ENCODE peak calls at places on chromosomes 13 and 19, in eight cellular contexts. G is Peyer's patch, O is GM23338, Y is cardiac muscle cell, C is fibroblast of lung, L is aorta, P is PC-9, Z is H9. F is an unnamed sample.

GRCh38 chr19:17170538-17171297 is 44.4 kb upstream of the USE1 start:
- DNase-seq in Z (no peak), P (no peak), Y (no peak), O (no peak), C (no peak), L (no peak), G (no peak), F (no peak)

GRCh38 chr13:44355643-44356042 is 18.0 kb upstream of the SERP2 start:
- DNase-seq in C (no peak), G (no peak), P (no peak), O (no peak), Y (no peak), L (no peak), Z (no peak), F (no peak)

GRCh38 chr13:99501952-99502310 is 659 bp downstream of the TM9SF2 start:
- DNase-seq in C (peak; percentile 29), O (peak; percentile 26), Z (no peak), G (peak; percentile 67), L (no peak), P (no peak), Y (peak; percentile 35), F (no peak)

GRCh38 chr19:45863840-45864628 is at the start of gene FOXA3:
- DNase-seq in Z (peak; percentile 83), L (peak; percentile 84), P (no peak), G (peak; percentile 78), Y (peak; percentile 32), O (peak; percentile 84), C (peak; percentile 15), F (no peak)

GRCh38 chr13:99821741-99822140 is 149.8 kb downstream of the ZIC5 start:
- DNase-seq in L (no peak), G (no peak), C (peak; percentile 9), Z (no peak), P (peak; percentile 16), O (no peak), Y (no peak), F (no peak)

GRCh38 chr13:48838193-48839000 is 137.3 kb upstream of the FNDC3A start:
- DNase-seq in O (no peak), P (no peak), Z (no peak), L (no peak), G (no peak), C (no peak), Y (peak; percentile 41), F (no peak)

GRCh38 chr19:35776102-35776788 is 881 bp downstream of the ARHGAP33 start:
- DNase-seq in C (no peak), G (no peak), O (peak; percentile 62), Y (no peak), L (no peak), P (no peak), Z (no peak), F (no peak)

GRCh38 chr13:36919833-36920611 is at the start of gene SMAD9:
- DNase-seq in O (peak; percentile 78), Y (peak; percentile 82), L (peak; percentile 95), Z (peak; percentile 53), P (no peak), C (peak; percentile 69), G (peak; percentile 61), F (peak; percentile 30)

GRCh38 chr19:29667941-29668340 is 2.7 kb downstream of the PLEKHF1 start:
- DNase-seq in G (peak; percentile 89), Z (no peak), Y (no peak), C (no peak), P (no peak), L (no peak), O (no peak), F (peak; percentile 38)

GRCh38 chr13:36857273-36857672 is 38.3 kb downstream of the RFXAP start:
- DNase-seq in Z (no peak), O (no peak), L (no peak), Y (no peak), G (no peak), C (peak; percentile 8), P (no peak), F (no peak)

GRCh38 chr13:81395368-81395767 is 1054.4 kb upstream of the SPRY2 start:
- DNase-seq in G (peak; percentile 60), Z (peak; percentile 74), O (peak; percentile 79), C (no peak), P (no peak), L (peak; percentile 68), Y (peak; percentile 5), F (no peak)

GRCh38 chr13:50162001-50162400 is 146.8 kb downstream of the KCNRG start:
- DNase-seq in Y (no peak), O (no peak), C (no peak), G (no peak), P (no peak), Z (no peak), L (no peak), F (no peak)

GRCh38 chr13:25973085-25973484 is 78.7 kb downstream of the SHISA2 start:
- DNase-seq in O (peak; percentile 33), C (no peak), P (no peak), Z (no peak), G (no peak), Y (no peak), L (no peak), F (no peak)

GRCh38 chr19:51055866-51056265 is 9.0 kb downstream of the KLK13 start:
- DNase-seq in C (no peak), P (no peak), L (no peak), Y (no peak), O (no peak), G (no peak), Z (no peak), F (no peak)

GRCh38 chr19:23395041-23395721 is at the start of gene ZNF91:
- DNase-seq in L (peak; percentile 95), Y (peak; percentile 97), O (peak; percentile 99), C (peak; percentile 97), G (peak; percentile 99), P (peak; percentile 94), Z (peak; percentile 97), F (peak; percentile 93)

GRCh38 chr13:30438286-30438685 is 16.0 kb downstream of the UBE2L5 start:
- DNase-seq in Y (no peak), L (no peak), G (no peak), Z (no peak), C (no peak), O (no peak), P (no peak), F (no peak)

GRCh38 chr19:40416918-40417713 is 3.9 kb upstream of the PRX start:
- DNase-seq in Y (peak; percentile 39), L (no peak), C (no peak), G (peak; percentile 67), Z (no peak), O (no peak), P (no peak), F (no peak)

GRCh38 chr13:101474419-101474957 is 22.0 kb downstream of the ITGBL1 start:
- DNase-seq in P (no peak), O (peak; percentile 79), L (no peak), G (no peak), C (peak; percentile 96), Y (peak; percentile 93), Z (peak; percentile 60), F (no peak)

GRCh38 chr13:109281823-109282239 is 504.6 kb downstream of the IRS2 start:
- DNase-seq in L (no peak), O (no peak), Y (no peak), G (no peak), C (peak; percentile 21), P (no peak), Z (no peak), F (no peak)

DNA sequence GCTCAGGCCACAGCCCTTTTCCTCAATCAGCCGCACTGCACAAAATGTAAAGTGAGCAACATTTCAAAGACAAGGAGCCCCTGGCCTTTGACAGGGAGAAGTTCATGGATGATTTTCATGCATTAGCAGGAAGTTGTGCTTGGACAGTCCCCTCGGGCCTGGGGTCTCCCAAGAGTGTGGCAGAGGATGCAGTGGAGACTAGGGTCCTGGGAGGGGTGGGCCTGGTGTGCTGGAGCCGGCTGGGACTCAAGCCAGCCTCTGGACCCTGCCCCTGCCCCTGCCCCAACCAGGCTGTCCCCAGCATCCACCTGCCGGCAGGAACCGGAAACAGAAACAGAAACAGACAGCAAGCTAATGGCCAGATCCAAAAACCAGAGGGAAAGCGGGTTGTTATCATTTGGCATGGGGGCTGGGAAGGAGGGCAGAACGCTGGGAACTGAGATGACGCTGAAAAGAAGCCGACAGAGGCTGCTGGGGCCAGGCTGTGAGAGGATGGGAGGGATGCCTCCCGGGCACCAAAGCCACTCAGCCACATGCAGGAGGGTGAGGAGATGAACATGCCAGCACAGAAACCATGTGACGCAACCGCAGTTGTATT is 2.3 kb downstream of the GAS6 start:
- DNase-seq in Y (no peak), L (peak; percentile 64), Z (peak; percentile 32), O (no peak), C (no peak), G (no peak), P (no peak), F (peak; percentile 48)
- H3K4me1 ChIP-seq in Y (peaks cover 35% of the 10 kb centered on the region), L (no peaks in the 10 kb centered on the region), Z (peaks cover 14% of the 10 kb centered on the region), O (peaks cover 37% of the 10 kb centered on the region), C (peaks cover 6% of the 10 kb centered on the region), G (peaks cover 11% of the 10 kb centered on the region), P (peaks cover 13% of the 10 kb centered on the region), F (no peaks in the 10 kb centered on the region)

DNA sequence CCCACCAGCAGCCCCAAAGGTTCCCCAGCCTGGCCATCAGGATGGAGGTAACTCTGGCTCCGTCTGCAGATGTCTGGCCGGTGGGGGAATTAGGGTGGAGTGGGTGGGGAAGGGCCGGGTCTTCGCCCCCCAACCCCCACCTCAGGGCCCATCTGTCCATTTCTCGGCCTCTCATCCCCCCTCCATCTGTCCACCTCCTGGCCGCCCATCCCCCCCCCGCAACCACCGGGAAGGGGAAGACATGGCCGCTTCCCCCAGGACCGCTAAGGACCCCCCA is 833 bp downstream of the LRFN1 start:
- DNase-seq in Z (no peak), O (peak; percentile 16), C (no peak), G (no peak), Y (no peak), P (no peak), L (no peak), F (no peak)
- H3K27me3 ChIP-seq in Z (no peaks in the 10 kb centered on the region), O (peaks cover 11% of the 10 kb centered on the region), C (peaks cover 18% of the 10 kb centered on the region), G (no peaks in the 10 kb centered on the region), Y (no peaks in the 10 kb centered on the region), P (no peaks in the 10 kb centered on the region), L (no peaks in the 10 kb centered on the region), F (no peaks in the 10 kb centered on the region)

DNA sequence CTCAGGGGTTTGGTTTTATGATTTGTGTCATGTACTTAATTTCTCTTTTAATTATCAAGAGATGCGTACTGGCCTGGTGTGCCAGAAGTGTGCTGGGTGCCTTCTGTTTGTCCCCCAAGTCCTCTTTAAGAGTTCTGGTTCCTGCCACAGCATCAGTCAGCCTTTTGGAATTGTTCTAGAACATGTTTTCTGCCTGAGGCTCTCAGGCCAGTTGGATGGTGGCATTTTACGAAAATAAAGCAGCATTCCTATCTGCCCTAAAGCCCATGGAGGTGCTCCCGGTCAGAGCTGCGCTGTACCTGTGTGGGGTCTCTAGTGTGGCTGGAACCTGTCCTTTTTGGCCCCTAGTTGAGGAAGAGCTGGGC is 54.1 kb downstream of the TSSK6 start:
- DNase-seq in G (no peak), C (no peak), P (no peak), Y (no peak), L (no peak), O (no peak), Z (no peak), F (no peak)
- H3K4me1 ChIP-seq in G (peaks cover 57% of the 10 kb centered on the region), C (peaks cover 62% of the 10 kb centered on the region), P (no peaks in the 10 kb centered on the region), Y (peaks cover 56% of the 10 kb centered on the region), L (no peaks in the 10 kb centered on the region), O (peaks cover 57% of the 10 kb centered on the region), Z (peaks cover 20% of the 10 kb centered on the region), F (peaks cover 31% of the 10 kb centered on the region)

DNA sequence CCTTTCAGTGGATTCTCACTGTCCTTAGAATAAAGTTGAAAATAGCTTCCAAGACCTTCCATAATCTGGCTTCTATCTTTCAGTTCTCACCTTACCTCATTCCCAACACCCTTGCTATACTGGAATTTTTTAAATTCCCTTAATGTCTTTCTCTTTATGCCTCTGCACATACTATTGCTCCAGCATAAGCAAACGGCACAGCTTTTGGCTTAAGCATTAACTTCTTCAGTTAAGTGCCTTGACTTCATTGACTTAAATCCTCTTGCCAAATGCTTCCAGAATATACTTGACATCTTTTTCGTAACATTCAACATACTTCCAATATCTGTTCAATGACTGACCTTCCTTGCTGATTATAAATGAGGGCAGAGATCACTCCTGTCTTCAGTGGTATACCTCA is 34.0 kb downstream of the SERPINE3 start:
- DNase-seq in L (no peak), Y (no peak), C (no peak), G (no peak), P (no peak), Z (no peak), O (no peak), F (no peak)
- H3K27me3 ChIP-seq in L (no peaks in the 10 kb centered on the region), Y (no peaks in the 10 kb centered on the region), C (no peaks in the 10 kb centered on the region), G (no peaks in the 10 kb centered on the region), P (no peaks in the 10 kb centered on the region), Z (no peaks in the 10 kb centered on the region), O (no peaks in the 10 kb centered on the region), F (no peaks in the 10 kb centered on the region)

F was measured in breast epithelium.